ENCODE peak calls at places on chromosome 11, in nine cellular contexts. One of them, this sample, is unnamed.

GRCh38 chr11:11296434-11296833 is 56.6 kb downstream of the CSNK2A3 start:
- DNase-seq in activated T-cell treated with anti-CD3 and anti-CD28 coated beads, Interleukin-2, amount 50 U/mL, for 48 hours: no peak
- DNase-seq in endothelial cell of umbilical vein: no peak
- DNase-seq in A549: no peak
- DNase-seq in Calu3: no peak
- DNase-seq in cardiac septum: no peak
- DNase-seq in left lobe of liver: no peak
- DNase-seq in activated naive CD8-positive, alpha-beta T cell treated with anti-CD3 and anti-CD28 coated beads, Interleukin-2, amount 50 U/mL, for 24 hours: no peak
- DNase-seq in activated gamma-delta T cell treated with anti-CD3 and anti-CD28 coated beads, Interleukin-2, amount 50 U/mL, for 16 hours: no peak
- DNase-seq in this sample: no peak

GRCh38 chr11:69075421-69076128 is 26.8 kb downstream of the TPCN2 start:
- DNase-seq in activated T-cell treated with anti-CD3 and anti-CD28 coated beads, Interleukin-2, amount 50 U/mL, for 48 hours: no peak
- DNase-seq in endothelial cell of umbilical vein: no peak
- DNase-seq in A549: no peak
- DNase-seq in Calu3: no peak
- DNase-seq in cardiac septum: peak; percentile 84
- DNase-seq in left lobe of liver: no peak
- DNase-seq in activated naive CD8-positive, alpha-beta T cell treated with anti-CD3 and anti-CD28 coated beads, Interleukin-2, amount 50 U/mL, for 24 hours: no peak
- DNase-seq in activated gamma-delta T cell treated with anti-CD3 and anti-CD28 coated beads, Interleukin-2, amount 50 U/mL, for 16 hours: no peak
- DNase-seq in this sample: peak; percentile 88

GRCh38 chr11:112179601-112180000 is 4.3 kb downstream of the BCO2 start:
- DNase-seq in activated T-cell treated with anti-CD3 and anti-CD28 coated beads, Interleukin-2, amount 50 U/mL, for 48 hours: no peak
- DNase-seq in endothelial cell of umbilical vein: no peak
- DNase-seq in A549: no peak
- DNase-seq in Calu3: no peak
- DNase-seq in cardiac septum: no peak
- DNase-seq in left lobe of liver: no peak
- DNase-seq in activated naive CD8-positive, alpha-beta T cell treated with anti-CD3 and anti-CD28 coated beads, Interleukin-2, amount 50 U/mL, for 24 hours: no peak
- DNase-seq in activated gamma-delta T cell treated with anti-CD3 and anti-CD28 coated beads, Interleukin-2, amount 50 U/mL, for 16 hours: no peak
- DNase-seq in this sample: no peak

GRCh38 chr11:111357150-111358037 is 21.7 kb downstream of the POU2AF1 start:
- DNase-seq in activated T-cell treated with anti-CD3 and anti-CD28 coated beads, Interleukin-2, amount 50 U/mL, for 48 hours: no peak
- DNase-seq in endothelial cell of umbilical vein: no peak
- DNase-seq in A549: no peak
- DNase-seq in Calu3: no peak
- DNase-seq in cardiac septum: no peak
- DNase-seq in left lobe of liver: no peak
- DNase-seq in activated naive CD8-positive, alpha-beta T cell treated with anti-CD3 and anti-CD28 coated beads, Interleukin-2, amount 50 U/mL, for 24 hours: no peak
- DNase-seq in activated gamma-delta T cell treated with anti-CD3 and anti-CD28 coated beads, Interleukin-2, amount 50 U/mL, for 16 hours: no peak
- DNase-seq in this sample: no peak

GRCh38 chr11:102144357-102145342 is 34.4 kb downstream of the YAP1 start:
- DNase-seq in activated T-cell treated with anti-CD3 and anti-CD28 coated beads, Interleukin-2, amount 50 U/mL, for 48 hours: no peak
- DNase-seq in endothelial cell of umbilical vein: peak; percentile 49
- DNase-seq in A549: no peak
- DNase-seq in Calu3: no peak
- DNase-seq in cardiac septum: no peak
- DNase-seq in left lobe of liver: peak; percentile 67
- DNase-seq in activated naive CD8-positive, alpha-beta T cell treated with anti-CD3 and anti-CD28 coated beads, Interleukin-2, amount 50 U/mL, for 24 hours: no peak
- DNase-seq in activated gamma-delta T cell treated with anti-CD3 and anti-CD28 coated beads, Interleukin-2, amount 50 U/mL, for 16 hours: no peak
- DNase-seq in this sample: peak; percentile 36

GRCh38 chr11:128503231-128503991 is 83.9 kb downstream of the ETS1 start:
- DNase-seq in activated T-cell treated with anti-CD3 and anti-CD28 coated beads, Interleukin-2, amount 50 U/mL, for 48 hours: no peak
- DNase-seq in endothelial cell of umbilical vein: peak; percentile 52
- DNase-seq in A549: no peak
- DNase-seq in Calu3: no peak
- DNase-seq in cardiac septum: no peak
- DNase-seq in left lobe of liver: no peak
- DNase-seq in activated naive CD8-positive, alpha-beta T cell treated with anti-CD3 and anti-CD28 coated beads, Interleukin-2, amount 50 U/mL, for 24 hours: no peak
- DNase-seq in activated gamma-delta T cell treated with anti-CD3 and anti-CD28 coated beads, Interleukin-2, amount 50 U/mL, for 16 hours: no peak
- DNase-seq in this sample: no peak

GRCh38 chr11:57214494-57214893 is 22.6 kb downstream of the APLNR start:
- DNase-seq in activated T-cell treated with anti-CD3 and anti-CD28 coated beads, Interleukin-2, amount 50 U/mL, for 48 hours: no peak
- DNase-seq in endothelial cell of umbilical vein: no peak
- DNase-seq in A549: peak; percentile 18
- DNase-seq in Calu3: no peak
- DNase-seq in cardiac septum: no peak
- DNase-seq in left lobe of liver: no peak
- DNase-seq in activated naive CD8-positive, alpha-beta T cell treated with anti-CD3 and anti-CD28 coated beads, Interleukin-2, amount 50 U/mL, for 24 hours: no peak
- DNase-seq in activated gamma-delta T cell treated with anti-CD3 and anti-CD28 coated beads, Interleukin-2, amount 50 U/mL, for 16 hours: no peak
- DNase-seq in this sample: no peak

GRCh38 chr11:35539256-35539655 is 13.8 kb upstream of the PAMR1 start:
- DNase-seq in activated T-cell treated with anti-CD3 and anti-CD28 coated beads, Interleukin-2, amount 50 U/mL, for 48 hours: no peak
- DNase-seq in endothelial cell of umbilical vein: no peak
- DNase-seq in A549: no peak
- DNase-seq in Calu3: no peak
- DNase-seq in cardiac septum: no peak
- DNase-seq in left lobe of liver: no peak
- DNase-seq in activated naive CD8-positive, alpha-beta T cell treated with anti-CD3 and anti-CD28 coated beads, Interleukin-2, amount 50 U/mL, for 24 hours: no peak
- DNase-seq in activated gamma-delta T cell treated with anti-CD3 and anti-CD28 coated beads, Interleukin-2, amount 50 U/mL, for 16 hours: no peak
- DNase-seq in this sample: no peak

GRCh38 chr11:9150944-9151343 is 59.5 kb upstream of the SCUBE2 start:
- DNase-seq in activated T-cell treated with anti-CD3 and anti-CD28 coated beads, Interleukin-2, amount 50 U/mL, for 48 hours: no peak
- DNase-seq in endothelial cell of umbilical vein: peak; percentile 44
- DNase-seq in A549: no peak
- DNase-seq in Calu3: no peak
- DNase-seq in cardiac septum: no peak
- DNase-seq in left lobe of liver: no peak
- DNase-seq in activated naive CD8-positive, alpha-beta T cell treated with anti-CD3 and anti-CD28 coated beads, Interleukin-2, amount 50 U/mL, for 24 hours: no peak
- DNase-seq in activated gamma-delta T cell treated with anti-CD3 and anti-CD28 coated beads, Interleukin-2, amount 50 U/mL, for 16 hours: no peak
- DNase-seq in this sample: no peak

GRCh38 chr11:44729718-44730117 is 3.0 kb downstream of the TSPAN18 start:
- DNase-seq in activated T-cell treated with anti-CD3 and anti-CD28 coated beads, Interleukin-2, amount 50 U/mL, for 48 hours: peak; percentile 26
- DNase-seq in endothelial cell of umbilical vein: peak; percentile 44
- DNase-seq in A549: no peak
- DNase-seq in Calu3: no peak
- DNase-seq in cardiac septum: no peak
- DNase-seq in left lobe of liver: no peak
- DNase-seq in activated naive CD8-positive, alpha-beta T cell treated with anti-CD3 and anti-CD28 coated beads, Interleukin-2, amount 50 U/mL, for 24 hours: peak; percentile 10
- DNase-seq in activated gamma-delta T cell treated with anti-CD3 and anti-CD28 coated beads, Interleukin-2, amount 50 U/mL, for 16 hours: no peak
- DNase-seq in this sample: peak; percentile 10

GRCh38 chr11:12086271-12087074 is 23.9 kb upstream of the MICAL2 start:
- DNase-seq in activated T-cell treated with anti-CD3 and anti-CD28 coated beads, Interleukin-2, amount 50 U/mL, for 48 hours: no peak
- DNase-seq in endothelial cell of umbilical vein: peak; percentile 87
- DNase-seq in A549: peak; percentile 89
- DNase-seq in Calu3: peak; percentile 71
- DNase-seq in cardiac septum: peak; percentile 83
- DNase-seq in left lobe of liver: no peak
- DNase-seq in activated naive CD8-positive, alpha-beta T cell treated with anti-CD3 and anti-CD28 coated beads, Interleukin-2, amount 50 U/mL, for 24 hours: no peak
- DNase-seq in activated gamma-delta T cell treated with anti-CD3 and anti-CD28 coated beads, Interleukin-2, amount 50 U/mL, for 16 hours: no peak
- DNase-seq in this sample: no peak

GRCh38 chr11:67020949-67021348 is 2.0 kb upstream of the SYT12 start:
- DNase-seq in activated T-cell treated with anti-CD3 and anti-CD28 coated beads, Interleukin-2, amount 50 U/mL, for 48 hours: no peak
- DNase-seq in endothelial cell of umbilical vein: no peak
- DNase-seq in A549: no peak
- DNase-seq in Calu3: no peak
- DNase-seq in cardiac septum: no peak
- DNase-seq in left lobe of liver: no peak
- DNase-seq in activated naive CD8-positive, alpha-beta T cell treated with anti-CD3 and anti-CD28 coated beads, Interleukin-2, amount 50 U/mL, for 24 hours: no peak
- DNase-seq in activated gamma-delta T cell treated with anti-CD3 and anti-CD28 coated beads, Interleukin-2, amount 50 U/mL, for 16 hours: no peak
- DNase-seq in this sample: no peak

GRCh38 chr11:35138949-35139881 is at the start of gene CD44:
- DNase-seq in activated T-cell treated with anti-CD3 and anti-CD28 coated beads, Interleukin-2, amount 50 U/mL, for 48 hours: peak; percentile 76
- DNase-seq in endothelial cell of umbilical vein: peak; percentile 44
- DNase-seq in A549: peak; percentile 83
- DNase-seq in Calu3: peak; percentile 67
- DNase-seq in cardiac septum: peak; percentile 89
- DNase-seq in left lobe of liver: peak; percentile 55
- DNase-seq in activated naive CD8-positive, alpha-beta T cell treated with anti-CD3 and anti-CD28 coated beads, Interleukin-2, amount 50 U/mL, for 24 hours: peak; percentile 75
- DNase-seq in activated gamma-delta T cell treated with anti-CD3 and anti-CD28 coated beads, Interleukin-2, amount 50 U/mL, for 16 hours: peak; percentile 75
- DNase-seq in this sample: peak; percentile 51

GRCh38 chr11:15472405-15472799 is 357.7 kb downstream of the INSC start:
- DNase-seq in activated T-cell treated with anti-CD3 and anti-CD28 coated beads, Interleukin-2, amount 50 U/mL, for 48 hours: no peak
- DNase-seq in endothelial cell of umbilical vein: no peak
- DNase-seq in A549: no peak
- DNase-seq in Calu3: no peak
- DNase-seq in cardiac septum: no peak
- DNase-seq in left lobe of liver: no peak
- DNase-seq in activated naive CD8-positive, alpha-beta T cell treated with anti-CD3 and anti-CD28 coated beads, Interleukin-2, amount 50 U/mL, for 24 hours: no peak
- DNase-seq in activated gamma-delta T cell treated with anti-CD3 and anti-CD28 coated beads, Interleukin-2, amount 50 U/mL, for 16 hours: no peak
- DNase-seq in this sample: no peak

GRCh38 chr11:86477495-86478155 is 102.9 kb downstream of the CCDC81 start:
- DNase-seq in activated T-cell treated with anti-CD3 and anti-CD28 coated beads, Interleukin-2, amount 50 U/mL, for 48 hours: no peak
- DNase-seq in endothelial cell of umbilical vein: peak; percentile 84
- DNase-seq in A549: no peak
- DNase-seq in Calu3: no peak
- DNase-seq in cardiac septum: no peak
- DNase-seq in left lobe of liver: no peak
- DNase-seq in activated naive CD8-positive, alpha-beta T cell treated with anti-CD3 and anti-CD28 coated beads, Interleukin-2, amount 50 U/mL, for 24 hours: no peak
- DNase-seq in activated gamma-delta T cell treated with anti-CD3 and anti-CD28 coated beads, Interleukin-2, amount 50 U/mL, for 16 hours: no peak
- DNase-seq in this sample: peak; percentile 99

GRCh38 chr11:34513674-34513995 is at the start of gene ELF5:
- DNase-seq in activated T-cell treated with anti-CD3 and anti-CD28 coated beads, Interleukin-2, amount 50 U/mL, for 48 hours: no peak
- DNase-seq in endothelial cell of umbilical vein: no peak
- DNase-seq in A549: no peak
- DNase-seq in Calu3: no peak
- DNase-seq in cardiac septum: no peak
- DNase-seq in left lobe of liver: no peak
- DNase-seq in activated naive CD8-positive, alpha-beta T cell treated with anti-CD3 and anti-CD28 coated beads, Interleukin-2, amount 50 U/mL, for 24 hours: no peak
- DNase-seq in activated gamma-delta T cell treated with anti-CD3 and anti-CD28 coated beads, Interleukin-2, amount 50 U/mL, for 16 hours: no peak
- DNase-seq in this sample: no peak

GRCh38 chr11:26753738-26754504 is 32.1 kb upstream of the SLC5A12 start:
- DNase-seq in activated T-cell treated with anti-CD3 and anti-CD28 coated beads, Interleukin-2, amount 50 U/mL, for 48 hours: no peak
- DNase-seq in endothelial cell of umbilical vein: peak; percentile 35
- DNase-seq in A549: peak; percentile 21
- DNase-seq in Calu3: peak; percentile 44
- DNase-seq in cardiac septum: no peak
- DNase-seq in left lobe of liver: peak; percentile 51
- DNase-seq in activated naive CD8-positive, alpha-beta T cell treated with anti-CD3 and anti-CD28 coated beads, Interleukin-2, amount 50 U/mL, for 24 hours: no peak
- DNase-seq in activated gamma-delta T cell treated with anti-CD3 and anti-CD28 coated beads, Interleukin-2, amount 50 U/mL, for 16 hours: no peak
- DNase-seq in this sample: peak; percentile 70

GRCh38 chr11:95926714-95927113 is 2.8 kb upstream of the MTMR2 start:
- DNase-seq in activated T-cell treated with anti-CD3 and anti-CD28 coated beads, Interleukin-2, amount 50 U/mL, for 48 hours: no peak
- DNase-seq in endothelial cell of umbilical vein: no peak
- DNase-seq in A549: no peak
- DNase-seq in Calu3: no peak
- DNase-seq in cardiac septum: no peak
- DNase-seq in left lobe of liver: no peak
- DNase-seq in activated naive CD8-positive, alpha-beta T cell treated with anti-CD3 and anti-CD28 coated beads, Interleukin-2, amount 50 U/mL, for 24 hours: no peak
- DNase-seq in activated gamma-delta T cell treated with anti-CD3 and anti-CD28 coated beads, Interleukin-2, amount 50 U/mL, for 16 hours: no peak
- DNase-seq in this sample: no peak

GRCh38 chr11:102328748-102329147 is 11.5 kb downstream of the BIRC3 start:
- DNase-seq in activated T-cell treated with anti-CD3 and anti-CD28 coated beads, Interleukin-2, amount 50 U/mL, for 48 hours: no peak
- DNase-seq in endothelial cell of umbilical vein: no peak
- DNase-seq in A549: no peak
- DNase-seq in Calu3: no peak
- DNase-seq in cardiac septum: no peak
- DNase-seq in left lobe of liver: no peak
- DNase-seq in activated naive CD8-positive, alpha-beta T cell treated with anti-CD3 and anti-CD28 coated beads, Interleukin-2, amount 50 U/mL, for 24 hours: no peak
- DNase-seq in activated gamma-delta T cell treated with anti-CD3 and anti-CD28 coated beads, Interleukin-2, amount 50 U/mL, for 16 hours: no peak
- DNase-seq in this sample: no peak

GRCh38 chr11:110075087-110075821 is 17.9 kb upstream of the ZC3H12C start:
- DNase-seq in activated T-cell treated with anti-CD3 and anti-CD28 coated beads, Interleukin-2, amount 50 U/mL, for 48 hours: no peak
- DNase-seq in endothelial cell of umbilical vein: no peak
- DNase-seq in A549: no peak
- DNase-seq in Calu3: no peak
- DNase-seq in cardiac septum: no peak
- DNase-seq in left lobe of liver: no peak
- DNase-seq in activated naive CD8-positive, alpha-beta T cell treated with anti-CD3 and anti-CD28 coated beads, Interleukin-2, amount 50 U/mL, for 24 hours: no peak
- DNase-seq in activated gamma-delta T cell treated with anti-CD3 and anti-CD28 coated beads, Interleukin-2, amount 50 U/mL, for 16 hours: no peak
- DNase-seq in this sample: no peak

This sample was measured in OCI-M1.